ENCODE peak calls at places on chromosomes 11 and 22, in seven cellular contexts. One of them, this sample, is unnamed.

GRCh38 chr11:112174789-112175595 is at the start of gene BCO2:
- DNase-seq in tibial artery: peak; percentile 85
- DNase-seq in astrocyte of the spinal cord: peak; percentile 76
- DNase-seq in epithelial cell of esophagus: peak; percentile 74
- DNase-seq in fibroblast of mammary gland: peak; percentile 69
- DNase-seq in A549: peak; percentile 51
- DNase-seq in heart left ventricle: peak; percentile 78
- DNase-seq in this sample: no peak

GRCh38 chr11:110908401-110909106 is 196.3 kb upstream of the ARHGAP20 start:
- DNase-seq in tibial artery: no peak
- DNase-seq in astrocyte of the spinal cord: peak; percentile 93
- DNase-seq in epithelial cell of esophagus: peak; percentile 71
- DNase-seq in fibroblast of mammary gland: peak; percentile 92
- DNase-seq in A549: no peak
- DNase-seq in heart left ventricle: no peak
- DNase-seq in this sample: peak; percentile 59

GRCh38 chr22:44711236-44711560 is 9.2 kb downstream of the PRR5 start:
- DNase-seq in tibial artery: no peak
- DNase-seq in astrocyte of the spinal cord: no peak
- DNase-seq in epithelial cell of esophagus: no peak
- DNase-seq in fibroblast of mammary gland: no peak
- DNase-seq in A549: no peak
- DNase-seq in heart left ventricle: no peak
- DNase-seq in this sample: no peak

GRCh38 chr11:73173755-73174494 is 31.8 kb upstream of the FCHSD2 start:
- DNase-seq in tibial artery: peak; percentile 94
- DNase-seq in astrocyte of the spinal cord: no peak
- DNase-seq in epithelial cell of esophagus: no peak
- DNase-seq in fibroblast of mammary gland: no peak
- DNase-seq in A549: no peak
- DNase-seq in heart left ventricle: peak; percentile 85
- DNase-seq in this sample: no peak

GRCh38 chr11:3611976-3612678 is 29.7 kb downstream of the ART5 start:
- DNase-seq in tibial artery: no peak
- DNase-seq in astrocyte of the spinal cord: no peak
- DNase-seq in epithelial cell of esophagus: no peak
- DNase-seq in fibroblast of mammary gland: no peak
- DNase-seq in A549: no peak
- DNase-seq in heart left ventricle: no peak
- DNase-seq in this sample: no peak

GRCh38 chr22:19448739-19449421 is 1.4 kb upstream of the C22orf39 start:
- DNase-seq in tibial artery: no peak
- DNase-seq in astrocyte of the spinal cord: no peak
- DNase-seq in epithelial cell of esophagus: peak; percentile 9
- DNase-seq in fibroblast of mammary gland: no peak
- DNase-seq in A549: no peak
- DNase-seq in heart left ventricle: no peak
- DNase-seq in this sample: no peak

GRCh38 chr11:19441752-19442553 is 201.2 kb upstream of the E2F8 start:
- DNase-seq in tibial artery: no peak
- DNase-seq in astrocyte of the spinal cord: peak; percentile 95
- DNase-seq in epithelial cell of esophagus: peak; percentile 97
- DNase-seq in fibroblast of mammary gland: peak; percentile 98
- DNase-seq in A549: peak; percentile 88
- DNase-seq in heart left ventricle: no peak
- DNase-seq in this sample: peak; percentile 62

GRCh38 chr11:31806944-31807790 is 4.0 kb downstream of the PAX6 start:
- DNase-seq in tibial artery: no peak
- DNase-seq in astrocyte of the spinal cord: no peak
- DNase-seq in epithelial cell of esophagus: no peak
- DNase-seq in fibroblast of mammary gland: no peak
- DNase-seq in A549: no peak
- DNase-seq in heart left ventricle: no peak
- DNase-seq in this sample: no peak

GRCh38 chr11:131462622-131463021 is 92.2 kb downstream of the NTM start:
- DNase-seq in tibial artery: no peak
- DNase-seq in astrocyte of the spinal cord: no peak
- DNase-seq in epithelial cell of esophagus: no peak
- DNase-seq in fibroblast of mammary gland: no peak
- DNase-seq in A549: no peak
- DNase-seq in heart left ventricle: no peak
- DNase-seq in this sample: no peak

GRCh38 chr11:37199082-37199481 is 601.0 kb upstream of the RAG2 start:
- DNase-seq in tibial artery: no peak
- DNase-seq in astrocyte of the spinal cord: no peak
- DNase-seq in epithelial cell of esophagus: no peak
- DNase-seq in fibroblast of mammary gland: no peak
- DNase-seq in A549: no peak
- DNase-seq in heart left ventricle: no peak
- DNase-seq in this sample: no peak

GRCh38 chr11:68044898-68045351 is 6.1 kb downstream of the TCIRG1 start:
- DNase-seq in tibial artery: no peak
- DNase-seq in astrocyte of the spinal cord: no peak
- DNase-seq in epithelial cell of esophagus: no peak
- DNase-seq in fibroblast of mammary gland: no peak
- DNase-seq in A549: no peak
- DNase-seq in heart left ventricle: no peak
- DNase-seq in this sample: no peak

GRCh38 chr22:47001288-47001687 is 238.8 kb downstream of the TBC1D22A start:
- DNase-seq in tibial artery: no peak
- DNase-seq in astrocyte of the spinal cord: no peak
- DNase-seq in epithelial cell of esophagus: no peak
- DNase-seq in fibroblast of mammary gland: no peak
- DNase-seq in A549: no peak
- DNase-seq in heart left ventricle: no peak
- DNase-seq in this sample: no peak

GRCh38 chr11:75204685-75205667 is 35.6 kb upstream of the TPBGL start:
- DNase-seq in tibial artery: peak; percentile 85
- DNase-seq in astrocyte of the spinal cord: peak; percentile 72
- DNase-seq in epithelial cell of esophagus: peak; percentile 83
- DNase-seq in fibroblast of mammary gland: peak; percentile 80
- DNase-seq in A549: peak; percentile 84
- DNase-seq in heart left ventricle: peak; percentile 94
- DNase-seq in this sample: peak; percentile 29

GRCh38 chr11:126920833-126921232 is 79.7 kb downstream of the KIRREL3 start:
- DNase-seq in tibial artery: no peak
- DNase-seq in astrocyte of the spinal cord: no peak
- DNase-seq in epithelial cell of esophagus: no peak
- DNase-seq in fibroblast of mammary gland: no peak
- DNase-seq in A549: no peak
- DNase-seq in heart left ventricle: no peak
- DNase-seq in this sample: no peak

GRCh38 chr11:46916669-46917108 is 1.7 kb downstream of the LRP4 start:
- DNase-seq in tibial artery: no peak
- DNase-seq in astrocyte of the spinal cord: peak; percentile 68
- DNase-seq in epithelial cell of esophagus: peak; percentile 85
- DNase-seq in fibroblast of mammary gland: peak; percentile 66
- DNase-seq in A549: peak; percentile 94
- DNase-seq in heart left ventricle: peak; percentile 75
- DNase-seq in this sample: no peak
- TF ChIP-seq CTCF in tibial artery: no peak
- TF ChIP-seq CTCF in astrocyte of the spinal cord: peak; percentile 37
- TF ChIP-seq CTCF in epithelial cell of esophagus: no peak
- TF ChIP-seq CTCF in fibroblast of mammary gland: peak; percentile 45
- TF ChIP-seq CTCF in A549: no peak
- TF ChIP-seq CTCF in heart left ventricle: no peak
- TF ChIP-seq CTCF in this sample: peak; percentile 33

GRCh38 chr11:2419638-2420501 is 19.3 kb downstream of the TSSC4 start:
- DNase-seq in tibial artery: peak; percentile 82
- DNase-seq in astrocyte of the spinal cord: peak; percentile 80
- DNase-seq in epithelial cell of esophagus: peak; percentile 76
- DNase-seq in fibroblast of mammary gland: peak; percentile 74
- DNase-seq in A549: peak; percentile 85
- DNase-seq in heart left ventricle: peak; percentile 86
- DNase-seq in this sample: peak; percentile 31

GRCh38 chr11:2416765-2417164 is 16.2 kb downstream of the TSSC4 start:
- DNase-seq in tibial artery: no peak
- DNase-seq in astrocyte of the spinal cord: no peak
- DNase-seq in epithelial cell of esophagus: no peak
- DNase-seq in fibroblast of mammary gland: no peak
- DNase-seq in A549: no peak
- DNase-seq in heart left ventricle: peak; percentile 14
- DNase-seq in this sample: no peak

GRCh38 chr11:2415601-2416380 is 15.2 kb downstream of the TSSC4 start:
- DNase-seq in tibial artery: no peak
- DNase-seq in astrocyte of the spinal cord: no peak
- DNase-seq in epithelial cell of esophagus: no peak
- DNase-seq in fibroblast of mammary gland: no peak
- DNase-seq in A549: no peak
- DNase-seq in heart left ventricle: peak; percentile 48
- DNase-seq in this sample: no peak

GRCh38 chr11:2418961-2419360 is 18.4 kb downstream of the TSSC4 start:
- DNase-seq in tibial artery: no peak
- DNase-seq in astrocyte of the spinal cord: no peak
- DNase-seq in epithelial cell of esophagus: no peak
- DNase-seq in fibroblast of mammary gland: no peak
- DNase-seq in A549: no peak
- DNase-seq in heart left ventricle: peak; percentile 39
- DNase-seq in this sample: no peak

DNA sequence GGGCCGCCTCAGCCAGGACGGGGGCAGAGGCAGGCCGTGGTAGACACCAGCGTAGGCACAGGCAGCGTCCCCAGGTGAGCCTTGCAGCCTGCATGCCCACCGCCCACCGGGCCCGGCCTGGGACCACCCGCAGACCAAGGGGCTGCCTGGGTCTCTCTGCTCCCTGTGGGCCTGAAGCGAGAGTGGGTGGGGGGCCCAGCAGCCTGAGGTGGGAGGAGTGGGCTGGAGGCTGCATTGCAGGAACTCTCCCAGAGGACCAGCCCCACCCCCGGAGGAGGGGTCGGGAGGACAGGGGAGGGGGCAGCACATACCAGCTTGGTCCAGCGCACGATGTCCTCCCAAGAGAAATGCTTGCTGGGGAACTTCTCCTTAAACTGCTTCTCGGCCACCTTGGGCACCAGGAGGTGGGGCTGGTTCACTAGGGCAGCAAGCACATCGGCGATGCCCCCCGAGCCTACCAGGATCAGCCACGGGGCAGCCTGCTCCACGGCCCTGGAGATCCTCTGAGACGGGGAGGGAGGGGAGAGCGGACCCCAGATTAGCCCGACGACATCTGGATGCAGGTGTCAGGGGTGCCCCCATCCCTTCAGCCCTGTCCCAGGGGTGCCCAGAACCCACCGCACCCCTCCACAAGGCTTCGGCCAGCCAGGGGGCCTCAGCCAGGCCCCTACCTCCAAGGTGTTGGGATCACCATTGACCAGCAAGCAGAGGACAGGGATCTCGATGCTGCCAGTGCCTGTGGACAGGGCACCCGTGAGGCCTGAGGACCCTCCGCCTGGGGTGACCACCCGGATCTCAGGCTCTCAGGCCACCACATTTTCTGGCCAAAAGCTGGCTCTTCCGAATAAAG is 17.5 kb downstream of the TSSC4 start:
- DNase-seq in tibial artery: no peak
- DNase-seq in astrocyte of the spinal cord: no peak
- DNase-seq in epithelial cell of esophagus: no peak
- DNase-seq in fibroblast of mammary gland: no peak
- DNase-seq in A549: no peak
- DNase-seq in heart left ventricle: peak; percentile 56
- DNase-seq in this sample: no peak
- H3K4me3 ChIP-seq in tibial artery: no peak overlapping the region
- H3K4me3 ChIP-seq in astrocyte of the spinal cord: no peak overlapping the region
- H3K4me3 ChIP-seq in epithelial cell of esophagus: no peak overlapping the region
- H3K4me3 ChIP-seq in fibroblast of mammary gland: no peak overlapping the region
- H3K4me3 ChIP-seq in A549: no peak overlapping the region
- H3K4me3 ChIP-seq in heart left ventricle: no peak overlapping the region
- H3K4me3 ChIP-seq in this sample: no peak overlapping the region

GRCh38 chr11:44014968-44015623 is 32.7 kb upstream of the ACCSL start:
- DNase-seq in tibial artery: peak; percentile 23
- DNase-seq in astrocyte of the spinal cord: no peak
- DNase-seq in epithelial cell of esophagus: no peak
- DNase-seq in fibroblast of mammary gland: peak; percentile 85
- DNase-seq in A549: no peak
- DNase-seq in heart left ventricle: no peak
- DNase-seq in this sample: no peak

GRCh38 chr11:44015624-44016007 is 32.2 kb upstream of the ACCSL start:
- DNase-seq in tibial artery: no peak
- DNase-seq in astrocyte of the spinal cord: no peak
- DNase-seq in epithelial cell of esophagus: no peak
- DNase-seq in fibroblast of mammary gland: no peak
- DNase-seq in A549: no peak
- DNase-seq in heart left ventricle: no peak
- DNase-seq in this sample: no peak

GRCh38 chr11:44008698-44009097 is 39.1 kb upstream of the ACCSL start:
- DNase-seq in tibial artery: peak; percentile 51
- DNase-seq in astrocyte of the spinal cord: no peak
- DNase-seq in epithelial cell of esophagus: no peak
- DNase-seq in fibroblast of mammary gland: no peak
- DNase-seq in A549: no peak
- DNase-seq in heart left ventricle: no peak
- DNase-seq in this sample: no peak

GRCh38 chr11:44010789-44011251 is 37.0 kb upstream of the ACCSL start:
- DNase-seq in tibial artery: peak; percentile 66
- DNase-seq in astrocyte of the spinal cord: no peak
- DNase-seq in epithelial cell of esophagus: no peak
- DNase-seq in fibroblast of mammary gland: peak; percentile 86
- DNase-seq in A549: no peak
- DNase-seq in heart left ventricle: no peak
- DNase-seq in this sample: peak; percentile 62

GRCh38 chr11:44011797-44012196 is 36.0 kb upstream of the ACCSL start:
- DNase-seq in tibial artery: no peak
- DNase-seq in astrocyte of the spinal cord: no peak
- DNase-seq in epithelial cell of esophagus: peak; percentile 29
- DNase-seq in fibroblast of mammary gland: peak; percentile 82
- DNase-seq in A549: no peak
- DNase-seq in heart left ventricle: no peak
- DNase-seq in this sample: no peak
- TF ChIP-seq CTCF in tibial artery: no peak
- TF ChIP-seq CTCF in astrocyte of the spinal cord: no peak
- TF ChIP-seq CTCF in epithelial cell of esophagus: no peak
- TF ChIP-seq CTCF in fibroblast of mammary gland: no peak
- TF ChIP-seq CTCF in A549: no peak
- TF ChIP-seq CTCF in heart left ventricle: no peak
- TF ChIP-seq CTCF in this sample: no peak

GRCh38 chr11:1557168-1557884 is 14.7 kb downstream of the DUSP8 start:
- DNase-seq in tibial artery: peak; percentile 72
- DNase-seq in astrocyte of the spinal cord: no peak
- DNase-seq in epithelial cell of esophagus: no peak
- DNase-seq in fibroblast of mammary gland: no peak
- DNase-seq in A549: no peak
- DNase-seq in heart left ventricle: peak; percentile 54
- DNase-seq in this sample: no peak
- H3K4me3 ChIP-seq in tibial artery: peak overlapping the region; percentile 41
- H3K4me3 ChIP-seq in astrocyte of the spinal cord: no peak overlapping the region
- H3K4me3 ChIP-seq in epithelial cell of esophagus: no peak overlapping the region
- H3K4me3 ChIP-seq in fibroblast of mammary gland: no peak overlapping the region
- H3K4me3 ChIP-seq in A549: no peak overlapping the region
- H3K4me3 ChIP-seq in heart left ventricle: no peak overlapping the region
- H3K4me3 ChIP-seq in this sample: no peak overlapping the region

DNA sequence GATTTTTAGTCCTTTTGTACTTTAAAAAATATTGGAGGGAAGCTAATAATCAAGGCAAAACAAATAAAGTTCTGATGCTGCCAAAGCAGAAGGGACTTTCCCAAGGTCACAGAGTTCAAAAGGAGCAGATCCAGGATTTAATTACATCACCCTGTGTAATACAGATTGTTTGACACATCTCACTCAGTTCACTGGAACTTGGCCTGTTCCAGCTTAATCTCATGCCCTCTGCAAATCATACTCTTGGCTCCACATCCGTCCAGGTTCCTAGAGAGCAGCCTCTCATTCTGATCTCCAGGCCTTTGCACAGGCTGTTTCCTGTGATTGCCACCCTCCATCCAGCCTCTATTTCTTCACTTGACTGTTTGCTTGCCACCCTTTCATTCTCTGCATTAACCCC is 151.7 kb downstream of the SPON1 start:
- DNase-seq in tibial artery: no peak
- DNase-seq in astrocyte of the spinal cord: no peak
- DNase-seq in epithelial cell of esophagus: no peak
- DNase-seq in fibroblast of mammary gland: no peak
- DNase-seq in A549: no peak
- DNase-seq in heart left ventricle: no peak
- DNase-seq in this sample: no peak
- TF ChIP-seq CTCF in tibial artery: no peak
- TF ChIP-seq CTCF in astrocyte of the spinal cord: no peak
- TF ChIP-seq CTCF in epithelial cell of esophagus: no peak
- TF ChIP-seq CTCF in fibroblast of mammary gland: no peak
- TF ChIP-seq CTCF in A549: no peak
- TF ChIP-seq CTCF in heart left ventricle: no peak
- TF ChIP-seq CTCF in this sample: no peak

This sample was measured in AG09309.